ENCODE peak calls at places on chromosomes 11 and 22, in ten cellular contexts. I is T-helper 1 cell; R is coronary artery; N is left cardiac atrium; U is germinal center; H is Peyer's patch; Y is iris pigment epithelial cell; E is amniotic stem cell; B is stimulated activated CD8-positive, alpha-beta memory T cell treated with anti-CD3 and anti-CD28 coated beads, Interleukin-12 subunit alpha, Interleukin-12 subunit beta, amount 100 ng/mL, for 4 hours; V is nephron progenitor cell. X is an unnamed sample.

GRCh38 chr22:49656291-49656851 is 171.3 kb downstream of the BRD1 start:
- DNase-seq in Y (no peak), I (no peak), B (no peak), U (no peak), V (no peak), N (no peak), E (no peak), R (no peak), H (no peak), X (no peak)

GRCh38 chr11:993632-994167 is 42.8 kb downstream of the MUC6 start:
- DNase-seq in N (no peak), B (no peak), E (no peak), Y (no peak), U (no peak), I (no peak), V (no peak), R (no peak), H (no peak), X (no peak)

GRCh38 chr11:127126956-127127355 is 126.4 kb upstream of the KIRREL3 start:
- DNase-seq in H (no peak), U (no peak), I (no peak), N (no peak), B (no peak), E (no peak), R (no peak), Y (no peak), V (no peak), X (no peak)

GRCh38 chr22:36745301-36745995 is 30.5 kb downstream of the IFT27 start:
- DNase-seq in R (peak; percentile 46), V (no peak), H (peak; percentile 33), E (no peak), Y (no peak), N (no peak), B (no peak), U (no peak), I (no peak), X (no peak)

GRCh38 chr22:30087611-30088010 is 7.3 kb downstream of the HORMAD2 start:
- DNase-seq in R (no peak), E (no peak), H (no peak), V (no peak), I (no peak), U (no peak), B (no peak), N (no peak), Y (no peak), X (no peak)

GRCh38 chr11:417652-418342 is 3.0 kb upstream of the SIGIRR start:
- DNase-seq in N (peak; percentile 24), B (no peak), I (no peak), R (no peak), H (peak; percentile 44), E (no peak), V (no peak), Y (no peak), U (no peak), X (no peak)

GRCh38 chr11:112797653-112798293 is 163.4 kb upstream of the NCAM1 start:
- DNase-seq in R (peak; percentile 68), I (peak; percentile 4), N (no peak), U (peak; percentile 28), Y (peak; percentile 59), E (no peak), V (peak; percentile 63), H (peak; percentile 53), B (no peak), X (no peak)

GRCh38 chr11:128172046-128172878 is 415.1 kb downstream of the ETS1 start:
- DNase-seq in V (peak; percentile 87), Y (peak; percentile 86), B (peak; percentile 62), R (peak; percentile 77), N (peak; percentile 85), H (peak; percentile 95), I (peak; percentile 81), E (peak; percentile 58), U (peak; percentile 78), X (peak; percentile 83)

GRCh38 chr22:46021577-46021976 is 44.6 kb upstream of the WNT7B start:
- DNase-seq in U (no peak), R (no peak), I (no peak), Y (no peak), B (no peak), V (no peak), E (no peak), H (peak; percentile 31), N (no peak), X (no peak)

GRCh38 chr11:64007160-64007628 is 21.0 kb downstream of the OTUB1 start:
- DNase-seq in B (no peak), R (no peak), Y (no peak), H (no peak), I (no peak), U (no peak), V (peak; percentile 54), N (peak; percentile 55), E (no peak), X (no peak)

GRCh38 chr11:58632510-58632909 is 10.0 kb downstream of the CNTF start:
- DNase-seq in H (no peak), R (no peak), Y (no peak), E (no peak), N (no peak), U (no peak), B (no peak), I (no peak), V (no peak), X (no peak)

GRCh38 chr11:9681583-9682372 is 17.9 kb downstream of the SWAP70 start:
- DNase-seq in U (no peak), V (no peak), Y (no peak), B (no peak), E (no peak), N (no peak), H (no peak), R (no peak), I (no peak), X (no peak)

GRCh38 chr22:28923826-28924732 is 40.7 kb downstream of the ZNRF3 start:
- DNase-seq in V (peak; percentile 63), E (no peak), Y (no peak), U (no peak), H (peak; percentile 61), B (no peak), I (no peak), N (peak; percentile 31), R (no peak), X (no peak)

GRCh38 chr11:8812438-8812837 is 98.6 kb upstream of the AKIP1 start:
- DNase-seq in H (no peak), Y (peak; percentile 64), I (no peak), B (no peak), R (no peak), U (no peak), V (no peak), N (peak; percentile 47), E (no peak), X (no peak)

GRCh38 chr11:67303989-67304411 is 670 bp downstream of the SSH3 start:
- DNase-seq in E (no peak), B (no peak), Y (no peak), R (no peak), H (peak; percentile 66), V (peak; percentile 45), N (no peak), I (peak; percentile 39), U (no peak), X (no peak)

GRCh38 chr11:95095858-95096587 is 6.4 kb downstream of the ENDOD1 start:
- DNase-seq in H (no peak), U (peak; percentile 64), I (peak; percentile 69), V (no peak), E (peak; percentile 41), R (no peak), B (no peak), Y (peak; percentile 85), N (no peak), X (no peak)

GRCh38 chr11:75406338-75406777 is 7.0 kb downstream of the RPS3 start:
- DNase-seq in B (no peak), I (no peak), Y (peak; percentile 26), E (no peak), H (no peak), U (no peak), N (no peak), V (no peak), R (no peak), X (no peak)